ENCODE peak calls at places on chromosomes 16 and 17, in eight cellular contexts. T is dorsolateral prefrontal cortex, I is cardiac fibroblast, E is breast epithelium, Q is ovary, N is AG09309, B is A549, Z is tibial nerve. M is an unnamed sample.

GRCh38 chr17:19004601-19005441 is at the start of gene FAM83G:
- DNase-seq in Q (peak), B (peak), I (peak), T (no peak), Z (peak), E (peak), N (no peak), M (peak)

GRCh38 chr17:54932711-54933110 is 32.1 kb downstream of the TOM1L1 start:
- DNase-seq in E (no peak), Q (no peak), Z (no peak), T (no peak), B (no peak), N (no peak), I (no peak), M (no peak)

GRCh38 chr16:59213952-59214351 is 479.8 kb upstream of the GOT2 start:
- DNase-seq in Z (no peak), T (no peak), I (no peak), Q (no peak), N (no peak), B (no peak), E (no peak), M (no peak)

GRCh38 chr16:89434490-89434889 is 55.9 kb downstream of the ANKRD11 start:
- DNase-seq in B (no peak), N (no peak), I (no peak), E (no peak), T (no peak), Z (no peak), Q (no peak), M (no peak)

GRCh38 chr17:2396568-2397246 is 4.2 kb downstream of the MNT start:
- DNase-seq in Z (peak), T (peak), N (peak), Q (peak), E (peak), I (peak), B (peak), M (peak)

GRCh38 chr17:8599351-8600011 is 31.0 kb downstream of the MYH10 start:
- DNase-seq in Q (no peak), Z (no peak), I (no peak), T (no peak), E (no peak), B (no peak), N (no peak), M (no peak)

GRCh38 chr17:69358688-69359596 is 32.0 kb upstream of the ABCA5 start:
- DNase-seq in E (no peak), B (peak), T (no peak), Z (no peak), I (no peak), Q (no peak), N (no peak), M (no peak)

GRCh38 chr17:72432143-72432604 is 311.4 kb downstream of the SOX9 start:
- DNase-seq in Q (no peak), I (no peak), Z (no peak), B (no peak), E (no peak), T (no peak), N (no peak), M (no peak)

GRCh38 chr16:76278976-76279375 is 1.8 kb downstream of the CNTNAP4 start:
- DNase-seq in N (no peak), Q (no peak), I (peak), E (no peak), Z (no peak), B (peak), T (no peak), M (no peak)

GRCh38 chr17:83050651-83051422 is 28.6 kb upstream of the METRNL start:
- DNase-seq in I (no peak), Z (no peak), T (peak), Q (no peak), B (no peak), N (no peak), E (peak), M (no peak)

GRCh38 chr17:80779961-80780380 is 211.7 kb upstream of the CHMP6 start:
- DNase-seq in Z (no peak), B (no peak), E (peak), Q (no peak), T (no peak), N (peak), I (peak), M (no peak)

GRCh38 chr16:64969221-64969620 is 152.6 kb downstream of the CDH11 start:
- DNase-seq in Q (no peak), T (no peak), E (no peak), B (no peak), N (no peak), I (peak), Z (no peak), M (no peak)

GRCh38 chr16:85898521-85899442 is at the start of gene IRF8:
- DNase-seq in T (peak), Q (peak), I (peak), N (no peak), B (peak), Z (peak), E (no peak), M (no peak)

GRCh38 chr17:71793550-71793949 is 327.3 kb upstream of the SOX9 start:
- DNase-seq in N (no peak), Q (no peak), I (peak), E (no peak), T (no peak), B (no peak), Z (no peak), M (no peak)

GRCh38 chr17:49390548-49391324 is 23.9 kb downstream of the PHB1 start:
- DNase-seq in Q (no peak), E (no peak), Z (no peak), T (no peak), N (no peak), I (peak), B (no peak), M (no peak)
- H3K4me3 ChIP-seq in Q (no peak), E (peak), Z (no peak), T (no peak), N (no peak), I (no peak), B (no peak), M (no peak)

GRCh38 chr17:29565643-29566472 is 979 bp downstream of the ABHD15 start:
- DNase-seq in Q (peak), Z (peak), N (no peak), E (peak), B (peak), I (no peak), T (peak), M (no peak)
- TF ChIP-seq CTCF in Q (no peak), Z (no peak), N (peak), E (no peak), B (peak), I (no peak), T (no peak), M (no peak)

GRCh38 chr17:44109312-44109630 is 14.2 kb downstream of the HDAC5 start:
- DNase-seq in Z (no peak), N (no peak), B (no peak), Q (no peak), T (no peak), I (no peak), E (no peak), M (no peak)
- H3K4me3 ChIP-seq in Z (no peak), N (peak), B (no peak), Q (no peak), T (peak), I (no peak), E (no peak), M (peak)

GRCh38 chr17:36949461-36949927 is 740 bp downstream of the AATF start:
- DNase-seq in T (no peak), Z (no peak), N (no peak), B (no peak), Q (no peak), E (no peak), I (peak), M (no peak)
- TF ChIP-seq CTCF in T (no peak), Z (no peak), N (no peak), B (no peak), Q (no peak), E (no peak), I (no peak), M (peak)

DNA sequence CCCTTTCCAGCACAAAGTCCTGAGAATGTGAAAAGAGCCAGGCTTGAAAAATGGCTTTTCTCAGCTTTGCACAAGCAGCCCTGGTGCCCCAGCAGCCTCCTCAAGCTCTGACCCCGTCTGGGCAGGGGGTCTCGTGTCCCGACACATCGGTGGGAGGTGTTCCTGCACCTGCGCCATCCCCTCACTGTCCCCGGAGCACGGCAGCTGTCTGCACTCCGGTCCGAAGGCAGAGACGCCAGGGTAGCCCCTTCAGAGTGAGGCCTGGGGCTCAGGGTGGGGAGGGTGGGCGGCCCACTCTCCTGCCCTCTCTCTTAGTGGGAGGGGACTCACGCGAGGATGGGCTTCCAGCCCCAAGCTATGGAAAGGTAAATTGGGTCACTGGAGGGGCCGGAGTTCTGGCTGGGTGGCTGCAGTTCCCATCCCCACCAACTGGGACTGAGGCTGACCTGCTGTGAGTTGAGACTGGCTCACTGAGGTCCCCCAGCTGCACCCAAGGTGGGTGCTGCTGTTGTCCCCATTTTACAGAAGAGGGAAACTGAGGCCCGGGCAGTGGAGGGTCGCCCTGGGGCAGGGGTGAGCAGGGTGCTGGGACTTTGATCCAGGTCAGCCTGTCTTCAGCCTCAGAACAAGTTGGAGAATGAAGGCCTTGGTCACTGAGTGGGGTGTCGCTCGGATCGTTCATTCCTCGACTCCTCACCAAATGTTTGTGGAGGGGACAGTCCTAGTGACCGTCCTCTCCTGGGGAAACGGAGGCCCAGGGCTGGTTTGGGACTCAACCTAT is 2.3 kb upstream of the BAIAP3 start:
- DNase-seq in I (no peak), E (no peak), Z (no peak), B (no peak), N (no peak), Q (no peak), T (no peak), M (no peak)
- H3K4me3 ChIP-seq in I (no peak), E (peak), Z (no peak), B (no peak), N (no peak), Q (no peak), T (peak), M (no peak)

DNA sequence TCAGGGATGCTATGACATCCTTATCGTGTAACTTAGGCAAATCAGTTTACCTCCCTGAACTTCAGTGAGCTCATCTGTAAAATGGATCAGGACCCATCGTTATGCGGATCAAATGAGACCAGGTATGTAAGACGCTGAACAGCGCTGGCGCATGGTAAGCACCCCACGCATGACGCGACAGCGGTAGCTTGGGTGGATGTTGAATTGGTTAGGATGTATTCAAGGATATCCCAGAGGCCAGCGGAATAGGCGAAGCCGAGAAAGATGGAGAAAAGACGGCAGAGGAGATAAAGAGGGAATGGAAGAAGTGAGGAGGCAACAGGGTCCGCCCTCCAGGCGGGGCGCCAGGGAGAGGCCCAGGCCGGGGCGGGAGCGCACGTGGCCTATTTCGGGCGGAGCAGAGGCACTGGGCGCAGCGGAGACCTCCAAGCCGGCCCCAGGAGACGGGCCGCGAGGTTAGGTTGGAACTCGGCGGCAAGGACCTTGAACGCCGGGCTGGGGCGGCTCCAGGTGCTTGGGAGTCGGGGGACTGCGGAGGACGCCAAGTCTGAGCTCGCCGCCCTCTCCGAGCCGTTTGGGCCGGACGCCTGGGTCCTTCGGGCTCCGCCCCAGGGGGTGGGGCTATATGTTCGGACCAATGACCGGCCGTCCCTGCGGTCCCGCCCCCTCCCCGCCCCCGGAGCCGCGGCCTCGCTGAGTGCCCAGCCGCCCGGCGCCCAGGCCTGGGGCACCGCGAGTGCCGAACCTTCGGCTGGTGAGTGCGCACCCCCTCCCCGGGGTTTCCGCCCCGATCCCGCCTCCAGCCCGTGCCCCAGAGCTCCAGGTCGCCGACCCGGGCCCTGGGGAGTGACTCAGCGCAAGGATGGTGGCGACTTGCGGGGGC is at the start of gene ZNF771:
- DNase-seq in T (peak), I (peak), Q (peak), N (no peak), B (peak), Z (peak), E (peak), M (peak)
- TF ChIP-seq CTCF in T (peak), I (no peak), Q (peak), N (no peak), B (no peak), Z (peak), E (no peak), M (no peak)

DNA sequence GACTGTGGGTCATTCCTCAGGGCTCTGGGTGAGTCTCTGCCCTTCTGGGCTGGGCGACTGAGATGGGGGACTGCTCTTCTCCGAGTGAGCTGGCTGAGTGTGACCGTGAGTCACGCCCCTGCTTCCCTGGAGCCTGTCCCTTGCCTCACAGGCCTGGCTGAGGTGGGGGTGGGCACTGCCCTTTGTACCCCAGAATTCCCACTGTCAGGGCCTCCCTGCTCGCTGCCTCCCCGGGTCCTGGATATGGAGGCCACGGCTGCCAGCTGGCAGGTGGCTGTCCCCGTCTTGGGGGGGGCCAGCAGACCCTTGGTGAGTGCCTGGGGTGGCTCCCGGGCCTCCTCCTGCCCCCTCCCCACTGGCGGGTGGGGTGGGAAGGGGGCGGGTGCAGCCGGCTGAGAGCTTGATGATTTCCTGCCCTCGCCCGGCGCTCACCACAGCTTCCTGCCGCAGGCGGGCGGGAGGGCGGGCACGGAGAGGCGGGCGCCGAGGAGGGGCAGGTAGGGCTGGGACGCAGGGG is at the start of gene LAT:
- DNase-seq in T (no peak), B (peak), E (no peak), N (no peak), I (no peak), Z (no peak), Q (no peak), M (no peak)
- H3K4me3 ChIP-seq in T (no peak), B (no peak), E (peak), N (no peak), I (no peak), Z (no peak), Q (no peak), M (no peak)

GRCh38 chr17:43942286-43942685 is at the start of gene PPY:
- DNase-seq in Z (no peak), E (no peak), N (no peak), I (no peak), B (no peak), Q (no peak), T (no peak), M (no peak)

GRCh38 chr17:43943769-43944418 is 1.6 kb upstream of the PPY start:
- DNase-seq in I (peak), E (peak), Q (peak), B (peak), T (peak), N (peak), Z (peak), M (peak)

GRCh38 chr17:43939886-43940285 is 2.4 kb downstream of the PPY start:
- DNase-seq in E (no peak), I (no peak), Q (no peak), Z (no peak), B (no peak), N (no peak), T (no peak), M (no peak)

GRCh38 chr17:43938838-43939182 is 3.5 kb downstream of the PPY start:
- DNase-seq in Z (no peak), I (no peak), Q (no peak), E (no peak), N (no peak), B (no peak), T (no peak), M (no peak)

DNA sequence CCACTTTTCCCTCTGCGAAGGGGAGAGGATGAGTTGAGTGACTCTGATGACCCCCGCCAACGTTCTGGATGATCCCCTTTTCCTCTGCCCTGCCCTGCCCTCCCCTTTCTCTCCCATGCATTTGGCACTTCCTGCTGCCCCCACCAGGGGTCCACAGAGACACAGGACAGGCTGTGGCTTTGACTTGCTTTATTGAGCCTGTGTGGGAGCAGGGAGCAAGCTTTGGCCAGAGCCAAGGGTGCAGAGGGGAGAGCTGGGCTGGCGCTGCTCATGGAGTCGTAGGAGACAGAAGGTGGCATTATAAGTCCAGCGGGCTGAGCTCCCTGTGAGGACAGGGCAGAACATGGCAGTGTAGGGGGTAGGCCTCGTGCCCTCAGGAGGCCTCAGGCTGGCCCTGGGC is 1.6 kb downstream of the PPY start:
- DNase-seq in Q (no peak), I (peak), E (no peak), N (no peak), B (peak), Z (no peak), T (no peak), M (no peak)
- TF ChIP-seq CTCF in Q (no peak), I (peak), E (no peak), N (peak), B (peak), Z (no peak), T (no peak), M (no peak)

GRCh38 chr16:912684-913613 is 57.8 kb downstream of the LMF1 start:
- DNase-seq in E (no peak), T (peak), N (no peak), Q (no peak), Z (peak), B (no peak), I (no peak), M (no peak)
- H3K4me3 ChIP-seq in E (no peak), T (peak), N (no peak), Q (no peak), Z (no peak), B (no peak), I (no peak), M (no peak)

DNA sequence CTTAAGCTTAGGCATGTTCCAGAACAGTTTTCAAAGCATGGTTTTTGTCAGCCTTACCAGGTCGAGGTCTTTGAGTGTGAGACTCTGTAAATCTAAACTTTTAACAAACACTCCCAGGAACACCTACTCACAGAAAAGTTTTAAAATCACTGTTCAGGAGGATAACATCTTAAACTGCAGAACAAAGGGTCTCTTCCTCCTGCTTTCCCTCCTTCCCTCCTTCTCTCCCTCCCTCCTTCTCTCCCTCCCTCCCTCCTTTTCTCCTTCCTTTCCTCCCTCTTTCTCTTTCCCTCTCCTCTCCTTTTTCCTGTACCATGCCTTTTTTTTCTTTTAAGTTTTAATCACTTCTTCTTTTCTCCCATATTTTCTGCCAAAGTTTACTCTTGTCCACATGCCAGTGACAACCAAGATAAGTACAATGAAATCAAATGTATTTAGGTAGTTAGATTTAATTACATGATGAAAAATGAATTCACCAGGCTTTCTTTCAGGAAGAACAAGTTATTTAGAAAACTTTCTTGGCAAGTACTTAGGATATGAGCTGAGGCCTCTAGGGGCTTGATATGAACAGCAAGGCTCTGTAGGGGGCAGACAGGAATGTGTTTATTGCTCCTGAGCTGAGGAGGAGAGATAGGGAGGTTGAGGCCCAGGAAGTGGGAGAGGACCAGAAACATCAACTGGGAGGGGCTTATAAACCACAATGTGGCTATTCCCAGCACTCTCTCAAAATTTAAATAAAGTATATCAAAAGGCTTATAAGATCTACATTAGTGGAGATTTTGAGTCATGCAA is 153.7 kb upstream of the MAF start:
- DNase-seq in T (no peak), I (peak), N (no peak), E (no peak), B (no peak), Z (no peak), Q (no peak), M (no peak)
- TF ChIP-seq CTCF in T (no peak), I (no peak), N (no peak), E (no peak), B (no peak), Z (no peak), Q (no peak), M (no peak)

M was measured in ascending aorta.